ENCODE peak calls at places on chromosomes 12 and 14, in ten cellular contexts. T is occipital lobe; J is iris pigment epithelial cell; D is stromal cell of bone marrow; F is SK-N-DZ; Y is GM23248; X is iPS DF 6.9; Z is stimulated activated CD4-positive, alpha-beta T cell treated with anti-CD3 and anti-CD28 coated beads, Interleukin-4, amount 100 ng/mL, for 24 hours; V is activated B cell treated with CpG ODN at 0.5 μM for 24 hours; P is Caco-2. I is an unnamed sample.

GRCh38 chr14:57875296-57875695 is 9.4 kb upstream of the SLC35F4 start:
- DNase-seq in T (no peak), J (no peak), D (no peak), F (no peak), Y (no peak), X (no peak), Z (no peak), V (no peak), P (no peak), I (no peak)

GRCh38 chr14:80587096-80587724 is 354.3 kb downstream of the CEP128 start:
- DNase-seq in T (no peak), J (peak; percentile 77), D (peak; percentile 25), F (peak; percentile 4), Y (peak; percentile 69), X (no peak), Z (peak; percentile 7), V (no peak), P (no peak), I (no peak)

GRCh38 chr12:52041695-52042123 is 9.5 kb upstream of the NR4A1 start:
- DNase-seq in T (no peak), J (peak; percentile 45), D (no peak), F (no peak), Y (peak; percentile 73), X (no peak), Z (peak; percentile 27), V (peak; percentile 49), P (no peak), I (no peak)

GRCh38 chr14:105767315-105767714 is 240.9 kb downstream of the TMEM121 start:
- DNase-seq in T (no peak), J (no peak), D (no peak), F (no peak), Y (no peak), X (no peak), Z (no peak), V (no peak), P (no peak), I (no peak)

GRCh38 chr12:105502426-105502930 is 172.0 kb downstream of the C12orf75 start:
- DNase-seq in T (no peak), J (no peak), D (no peak), F (no peak), Y (no peak), X (no peak), Z (no peak), V (no peak), P (no peak), I (no peak)

GRCh38 chr12:95970905-95971304 is 25.2 kb downstream of the HAL start:
- DNase-seq in T (no peak), J (no peak), D (no peak), F (no peak), Y (peak; percentile 41), X (peak; percentile 61), Z (no peak), V (no peak), P (no peak), I (no peak)

GRCh38 chr14:79011091-79011919 is 841.1 kb downstream of the NRXN3 start:
- DNase-seq in T (no peak), J (peak; percentile 73), D (peak; percentile 35), F (peak; percentile 9), Y (peak; percentile 90), X (peak; percentile 33), Z (no peak), V (no peak), P (peak; percentile 38), I (peak; percentile 37)

GRCh38 chr12:48447755-48448154 is 24.6 kb upstream of the ANP32D start:
- DNase-seq in T (no peak), J (no peak), D (no peak), F (no peak), Y (no peak), X (no peak), Z (no peak), V (no peak), P (no peak), I (no peak)

GRCh38 chr12:76863811-76864210 is 15.0 kb downstream of the CSRP2 start:
- DNase-seq in T (no peak), J (no peak), D (peak; percentile 39), F (no peak), Y (peak; percentile 80), X (no peak), Z (no peak), V (no peak), P (no peak), I (no peak)

GRCh38 chr14:105047283-105048016 is 17.8 kb downstream of the GPR132 start:
- DNase-seq in T (no peak), J (no peak), D (no peak), F (no peak), Y (no peak), X (no peak), Z (no peak), V (no peak), P (no peak), I (peak; percentile 19)

GRCh38 chr14:90791481-90791880 is 24.7 kb downstream of the TTC7B start:
- DNase-seq in T (no peak), J (no peak), D (no peak), F (no peak), Y (no peak), X (no peak), Z (no peak), V (no peak), P (no peak), I (no peak)

GRCh38 chr14:91308337-91308736 is 63.8 kb upstream of the GPR68 start:
- DNase-seq in T (no peak), J (no peak), D (no peak), F (no peak), Y (no peak), X (no peak), Z (no peak), V (no peak), P (no peak), I (no peak)

GRCh38 chr12:52168019-52168717 is 23.6 kb downstream of the KRT80 start:
- DNase-seq in T (no peak), J (peak; percentile 86), D (no peak), F (no peak), Y (peak; percentile 57), X (no peak), Z (no peak), V (no peak), P (peak; percentile 26), I (no peak)

GRCh38 chr14:22319526-22320352 is 269.3 kb downstream of the DAD1 start:
- DNase-seq in T (peak; percentile 13), J (peak; percentile 68), D (no peak), F (peak; percentile 16), Y (peak; percentile 68), X (no peak), Z (peak; percentile 5), V (no peak), P (peak; percentile 72), I (peak; percentile 30)

GRCh38 chr14:100662850-100663527 is 63.7 kb upstream of the DLK1 start:
- DNase-seq in T (no peak), J (peak; percentile 50), D (no peak), F (peak; percentile 68), Y (peak; percentile 73), X (no peak), Z (peak; percentile 65), V (peak; percentile 22), P (peak; percentile 74), I (peak; percentile 85)

GRCh38 chr14:57583396-57583795 is 89.7 kb upstream of the CCDC198 start:
- DNase-seq in T (no peak), J (no peak), D (no peak), F (no peak), Y (no peak), X (no peak), Z (no peak), V (no peak), P (no peak), I (no peak)

GRCh38 chr12:13093191-13093849 is 10.1 kb downstream of the GSG1 start:
- DNase-seq in T (no peak), J (peak; percentile 41), D (no peak), F (no peak), Y (peak; percentile 74), X (no peak), Z (no peak), V (no peak), P (no peak), I (no peak)

GRCh38 chr14:103273847-103274615 is 60.0 kb upstream of the EIF5 start:
- DNase-seq in T (no peak), J (no peak), D (no peak), F (no peak), Y (no peak), X (no peak), Z (no peak), V (no peak), P (no peak), I (peak; percentile 47)

GRCh38 chr12:57242691-57243454 is 8.1 kb downstream of the STAC3 start:
- DNase-seq in T (no peak), J (peak; percentile 21), D (no peak), F (peak; percentile 90), Y (peak; percentile 51), X (no peak), Z (peak; percentile 76), V (peak; percentile 76), P (peak; percentile 91), I (peak; percentile 86)

GRCh38 chr12:48351022-48351708 is 446 bp upstream of the ZNF641 start:
- DNase-seq in T (no peak), J (peak; percentile 77), D (peak; percentile 58), F (peak; percentile 68), Y (peak; percentile 89), X (peak; percentile 18), Z (no peak), V (no peak), P (peak; percentile 85), I (no peak)

GRCh38 chr12:11815397-11815796 is 165.9 kb downstream of the ETV6 start:
- DNase-seq in T (no peak), J (no peak), D (no peak), F (no peak), Y (no peak), X (no peak), Z (no peak), V (no peak), P (no peak), I (no peak)

GRCh38 chr12:116140559-116140958 is 136.9 kb downstream of the MED13L start:
- DNase-seq in T (no peak), J (no peak), D (no peak), F (no peak), Y (peak; percentile 70), X (no peak), Z (no peak), V (no peak), P (no peak), I (no peak)

GRCh38 chr12:45670339-45671065 is 59.0 kb upstream of the ARID2 start:
- DNase-seq in T (no peak), J (peak; percentile 68), D (no peak), F (no peak), Y (peak; percentile 20), X (no peak), Z (no peak), V (no peak), P (no peak), I (no peak)

GRCh38 chr14:65255029-65255545 is 152.8 kb upstream of the MAX start:
- DNase-seq in T (no peak), J (peak; percentile 75), D (peak; percentile 62), F (peak; percentile 76), Y (peak; percentile 85), X (no peak), Z (no peak), V (no peak), P (peak; percentile 69), I (peak; percentile 33)

GRCh38 chr12:67042697-67043131 is 226.4 kb upstream of the CAND1 start:
- DNase-seq in T (no peak), J (peak; percentile 35), D (peak; percentile 18), F (peak; percentile 55), Y (peak; percentile 1), X (peak; percentile 33), Z (no peak), V (no peak), P (no peak), I (no peak)

GRCh38 chr12:47860279-47860841 is 40.7 kb upstream of the HDAC7 start:
- DNase-seq in T (no peak), J (no peak), D (no peak), F (no peak), Y (no peak), X (no peak), Z (peak; percentile 52), V (no peak), P (no peak), I (no peak)

GRCh38 chr14:54715244-54715643 is 148.3 kb downstream of the SAMD4A start:
- DNase-seq in T (no peak), J (peak; percentile 28), D (no peak), F (no peak), Y (peak; percentile 75), X (no peak), Z (no peak), V (no peak), P (no peak), I (no peak)

GRCh38 chr12:49609875-49610154 is 4.4 kb upstream of the FAM186B start:
- DNase-seq in T (no peak), J (peak; percentile 28), D (no peak), F (no peak), Y (peak; percentile 37), X (no peak), Z (no peak), V (no peak), P (no peak), I (no peak)

I was measured in SK-N-SH.